ENCODE peak calls at places on chromosomes 16 and 17, in ten cellular contexts. One of them, this sample, is unnamed.

GRCh38 chr17:1162116-1162855 is 17.5 kb downstream of the ABR start:
- DNase-seq in stimulated activated CD8-positive, alpha-beta memory T cell treated with anti-CD3 and anti-CD28 coated beads, Interleukin-15, amount 100 ng/mL, for 1 hour: no peak
- DNase-seq in stimulated activated naive CD4-positive, alpha-beta T cell treated with Interleukin-2 at 50 U/mL for 16 hours: no peak
- DNase-seq in activated CD4-positive, alpha-beta T cell treated with anti-CD3 and anti-CD28 coated beads for 48 hours: no peak
- DNase-seq in stimulated activated CD4-positive, alpha-beta T cell treated with anti-CD3 and anti-CD28 coated beads, TNF-alpha, amount 100 ng/mL, for 24 hours: no peak
- DNase-seq in CD8-positive, alpha-beta memory T cell: no peak
- DNase-seq in NB4: no peak
- DNase-seq in Karpas-422: no peak
- DNase-seq in psoas muscle: no peak
- DNase-seq in effector CD4-positive, alpha-beta T cell: no peak
- DNase-seq in this sample: peak

GRCh38 chr16:70454221-70455034 is at the start of gene FCSK:
- DNase-seq in stimulated activated CD8-positive, alpha-beta memory T cell treated with anti-CD3 and anti-CD28 coated beads, Interleukin-15, amount 100 ng/mL, for 1 hour: peak
- DNase-seq in stimulated activated naive CD4-positive, alpha-beta T cell treated with Interleukin-2 at 50 U/mL for 16 hours: peak
- DNase-seq in effector CD4-positive, alpha-beta T cell: peak
- DNase-seq in NB4: peak
- DNase-seq in Karpas-422: peak
- DNase-seq in CD8-positive, alpha-beta memory T cell: peak
- DNase-seq in activated CD4-positive, alpha-beta T cell treated with anti-CD3 and anti-CD28 coated beads for 48 hours: peak
- DNase-seq in stimulated activated CD4-positive, alpha-beta T cell treated with anti-CD3 and anti-CD28 coated beads, TNF-alpha, amount 100 ng/mL, for 24 hours: peak
- DNase-seq in psoas muscle: peak
- DNase-seq in this sample: peak

GRCh38 chr16:16019488-16019887 is 70.1 kb downstream of the ABCC1 start:
- DNase-seq in stimulated activated CD4-positive, alpha-beta T cell treated with anti-CD3 and anti-CD28 coated beads, TNF-alpha, amount 100 ng/mL, for 24 hours: no peak
- DNase-seq in NB4: no peak
- DNase-seq in activated CD4-positive, alpha-beta T cell treated with anti-CD3 and anti-CD28 coated beads for 48 hours: no peak
- DNase-seq in CD8-positive, alpha-beta memory T cell: no peak
- DNase-seq in psoas muscle: no peak
- DNase-seq in effector CD4-positive, alpha-beta T cell: no peak
- DNase-seq in stimulated activated CD8-positive, alpha-beta memory T cell treated with anti-CD3 and anti-CD28 coated beads, Interleukin-15, amount 100 ng/mL, for 1 hour: no peak
- DNase-seq in Karpas-422: no peak
- DNase-seq in stimulated activated naive CD4-positive, alpha-beta T cell treated with Interleukin-2 at 50 U/mL for 16 hours: no peak
- DNase-seq in this sample: no peak

GRCh38 chr17:76233588-76234353 is 6.5 kb downstream of the RNF157 start:
- DNase-seq in stimulated activated naive CD4-positive, alpha-beta T cell treated with Interleukin-2 at 50 U/mL for 16 hours: no peak
- DNase-seq in stimulated activated CD4-positive, alpha-beta T cell treated with anti-CD3 and anti-CD28 coated beads, TNF-alpha, amount 100 ng/mL, for 24 hours: no peak
- DNase-seq in psoas muscle: no peak
- DNase-seq in stimulated activated CD8-positive, alpha-beta memory T cell treated with anti-CD3 and anti-CD28 coated beads, Interleukin-15, amount 100 ng/mL, for 1 hour: no peak
- DNase-seq in CD8-positive, alpha-beta memory T cell: no peak
- DNase-seq in activated CD4-positive, alpha-beta T cell treated with anti-CD3 and anti-CD28 coated beads for 48 hours: no peak
- DNase-seq in NB4: no peak
- DNase-seq in effector CD4-positive, alpha-beta T cell: no peak
- DNase-seq in Karpas-422: no peak
- DNase-seq in this sample: no peak

GRCh38 chr17:7894226-7894625 is 5.6 kb downstream of the CHD3 start:
- DNase-seq in NB4: no peak
- DNase-seq in Karpas-422: no peak
- DNase-seq in activated CD4-positive, alpha-beta T cell treated with anti-CD3 and anti-CD28 coated beads for 48 hours: no peak
- DNase-seq in effector CD4-positive, alpha-beta T cell: no peak
- DNase-seq in psoas muscle: no peak
- DNase-seq in stimulated activated CD8-positive, alpha-beta memory T cell treated with anti-CD3 and anti-CD28 coated beads, Interleukin-15, amount 100 ng/mL, for 1 hour: no peak
- DNase-seq in stimulated activated naive CD4-positive, alpha-beta T cell treated with Interleukin-2 at 50 U/mL for 16 hours: no peak
- DNase-seq in CD8-positive, alpha-beta memory T cell: no peak
- DNase-seq in stimulated activated CD4-positive, alpha-beta T cell treated with anti-CD3 and anti-CD28 coated beads, TNF-alpha, amount 100 ng/mL, for 24 hours: no peak
- DNase-seq in this sample: no peak

GRCh38 chr17:30600830-30601494 is 123.8 kb downstream of the GOSR1 start:
- DNase-seq in effector CD4-positive, alpha-beta T cell: no peak
- DNase-seq in CD8-positive, alpha-beta memory T cell: peak
- DNase-seq in NB4: peak
- DNase-seq in stimulated activated CD4-positive, alpha-beta T cell treated with anti-CD3 and anti-CD28 coated beads, TNF-alpha, amount 100 ng/mL, for 24 hours: no peak
- DNase-seq in activated CD4-positive, alpha-beta T cell treated with anti-CD3 and anti-CD28 coated beads for 48 hours: peak
- DNase-seq in stimulated activated CD8-positive, alpha-beta memory T cell treated with anti-CD3 and anti-CD28 coated beads, Interleukin-15, amount 100 ng/mL, for 1 hour: no peak
- DNase-seq in Karpas-422: peak
- DNase-seq in stimulated activated naive CD4-positive, alpha-beta T cell treated with Interleukin-2 at 50 U/mL for 16 hours: peak
- DNase-seq in psoas muscle: no peak
- DNase-seq in this sample: no peak

GRCh38 chr16:29811896-29812665 is at the start of gene PRRT2:
- DNase-seq in CD8-positive, alpha-beta memory T cell: peak
- DNase-seq in Karpas-422: peak
- DNase-seq in stimulated activated CD4-positive, alpha-beta T cell treated with anti-CD3 and anti-CD28 coated beads, TNF-alpha, amount 100 ng/mL, for 24 hours: no peak
- DNase-seq in stimulated activated CD8-positive, alpha-beta memory T cell treated with anti-CD3 and anti-CD28 coated beads, Interleukin-15, amount 100 ng/mL, for 1 hour: no peak
- DNase-seq in stimulated activated naive CD4-positive, alpha-beta T cell treated with Interleukin-2 at 50 U/mL for 16 hours: peak
- DNase-seq in effector CD4-positive, alpha-beta T cell: no peak
- DNase-seq in NB4: peak
- DNase-seq in activated CD4-positive, alpha-beta T cell treated with anti-CD3 and anti-CD28 coated beads for 48 hours: peak
- DNase-seq in psoas muscle: peak
- DNase-seq in this sample: peak

GRCh38 chr16:69942099-69942491 is 9.0 kb upstream of the CLEC18A start:
- DNase-seq in stimulated activated CD8-positive, alpha-beta memory T cell treated with anti-CD3 and anti-CD28 coated beads, Interleukin-15, amount 100 ng/mL, for 1 hour: no peak
- DNase-seq in stimulated activated CD4-positive, alpha-beta T cell treated with anti-CD3 and anti-CD28 coated beads, TNF-alpha, amount 100 ng/mL, for 24 hours: no peak
- DNase-seq in psoas muscle: peak
- DNase-seq in NB4: no peak
- DNase-seq in effector CD4-positive, alpha-beta T cell: no peak
- DNase-seq in Karpas-422: no peak
- DNase-seq in CD8-positive, alpha-beta memory T cell: no peak
- DNase-seq in stimulated activated naive CD4-positive, alpha-beta T cell treated with Interleukin-2 at 50 U/mL for 16 hours: no peak
- DNase-seq in activated CD4-positive, alpha-beta T cell treated with anti-CD3 and anti-CD28 coated beads for 48 hours: no peak
- DNase-seq in this sample: no peak

GRCh38 chr16:81273223-81273940 is 34.9 kb downstream of the BCO1 start:
- DNase-seq in stimulated activated CD4-positive, alpha-beta T cell treated with anti-CD3 and anti-CD28 coated beads, TNF-alpha, amount 100 ng/mL, for 24 hours: no peak
- DNase-seq in stimulated activated CD8-positive, alpha-beta memory T cell treated with anti-CD3 and anti-CD28 coated beads, Interleukin-15, amount 100 ng/mL, for 1 hour: no peak
- DNase-seq in psoas muscle: no peak
- DNase-seq in NB4: no peak
- DNase-seq in effector CD4-positive, alpha-beta T cell: no peak
- DNase-seq in Karpas-422: no peak
- DNase-seq in CD8-positive, alpha-beta memory T cell: no peak
- DNase-seq in activated CD4-positive, alpha-beta T cell treated with anti-CD3 and anti-CD28 coated beads for 48 hours: no peak
- DNase-seq in stimulated activated naive CD4-positive, alpha-beta T cell treated with Interleukin-2 at 50 U/mL for 16 hours: no peak
- DNase-seq in this sample: no peak

GRCh38 chr16:4976079-4976478 is 17.9 kb downstream of the SEC14L5 start:
- DNase-seq in CD8-positive, alpha-beta memory T cell: no peak
- DNase-seq in psoas muscle: no peak
- DNase-seq in activated CD4-positive, alpha-beta T cell treated with anti-CD3 and anti-CD28 coated beads for 48 hours: no peak
- DNase-seq in effector CD4-positive, alpha-beta T cell: no peak
- DNase-seq in Karpas-422: peak
- DNase-seq in stimulated activated CD4-positive, alpha-beta T cell treated with anti-CD3 and anti-CD28 coated beads, TNF-alpha, amount 100 ng/mL, for 24 hours: no peak
- DNase-seq in stimulated activated CD8-positive, alpha-beta memory T cell treated with anti-CD3 and anti-CD28 coated beads, Interleukin-15, amount 100 ng/mL, for 1 hour: no peak
- DNase-seq in NB4: peak
- DNase-seq in stimulated activated naive CD4-positive, alpha-beta T cell treated with Interleukin-2 at 50 U/mL for 16 hours: no peak
- DNase-seq in this sample: no peak

GRCh38 chr17:4446326-4447051 is 12.7 kb downstream of the SPNS3 start:
- DNase-seq in activated CD4-positive, alpha-beta T cell treated with anti-CD3 and anti-CD28 coated beads for 48 hours: no peak
- DNase-seq in Karpas-422: no peak
- DNase-seq in stimulated activated CD8-positive, alpha-beta memory T cell treated with anti-CD3 and anti-CD28 coated beads, Interleukin-15, amount 100 ng/mL, for 1 hour: no peak
- DNase-seq in stimulated activated naive CD4-positive, alpha-beta T cell treated with Interleukin-2 at 50 U/mL for 16 hours: no peak
- DNase-seq in NB4: no peak
- DNase-seq in CD8-positive, alpha-beta memory T cell: no peak
- DNase-seq in psoas muscle: peak
- DNase-seq in stimulated activated CD4-positive, alpha-beta T cell treated with anti-CD3 and anti-CD28 coated beads, TNF-alpha, amount 100 ng/mL, for 24 hours: no peak
- DNase-seq in effector CD4-positive, alpha-beta T cell: no peak
- DNase-seq in this sample: no peak

GRCh38 chr16:14436410-14436955 is 193.6 kb downstream of the PARN start:
- DNase-seq in Karpas-422: no peak
- DNase-seq in psoas muscle: peak
- DNase-seq in NB4: no peak
- DNase-seq in stimulated activated naive CD4-positive, alpha-beta T cell treated with Interleukin-2 at 50 U/mL for 16 hours: no peak
- DNase-seq in stimulated activated CD8-positive, alpha-beta memory T cell treated with anti-CD3 and anti-CD28 coated beads, Interleukin-15, amount 100 ng/mL, for 1 hour: no peak
- DNase-seq in CD8-positive, alpha-beta memory T cell: peak
- DNase-seq in stimulated activated CD4-positive, alpha-beta T cell treated with anti-CD3 and anti-CD28 coated beads, TNF-alpha, amount 100 ng/mL, for 24 hours: no peak
- DNase-seq in effector CD4-positive, alpha-beta T cell: no peak
- DNase-seq in activated CD4-positive, alpha-beta T cell treated with anti-CD3 and anti-CD28 coated beads for 48 hours: peak
- DNase-seq in this sample: peak

GRCh38 chr17:21161498-21162393 is 35.0 kb downstream of the DHRS7B start:
- DNase-seq in psoas muscle: no peak
- DNase-seq in stimulated activated CD4-positive, alpha-beta T cell treated with anti-CD3 and anti-CD28 coated beads, TNF-alpha, amount 100 ng/mL, for 24 hours: no peak
- DNase-seq in activated CD4-positive, alpha-beta T cell treated with anti-CD3 and anti-CD28 coated beads for 48 hours: no peak
- DNase-seq in stimulated activated naive CD4-positive, alpha-beta T cell treated with Interleukin-2 at 50 U/mL for 16 hours: no peak
- DNase-seq in CD8-positive, alpha-beta memory T cell: no peak
- DNase-seq in effector CD4-positive, alpha-beta T cell: no peak
- DNase-seq in stimulated activated CD8-positive, alpha-beta memory T cell treated with anti-CD3 and anti-CD28 coated beads, Interleukin-15, amount 100 ng/mL, for 1 hour: no peak
- DNase-seq in Karpas-422: no peak
- DNase-seq in NB4: no peak
- DNase-seq in this sample: no peak

GRCh38 chr17:69466905-69467630 is 52.6 kb downstream of the MAP2K6 start:
- DNase-seq in stimulated activated naive CD4-positive, alpha-beta T cell treated with Interleukin-2 at 50 U/mL for 16 hours: no peak
- DNase-seq in NB4: no peak
- DNase-seq in psoas muscle: no peak
- DNase-seq in stimulated activated CD8-positive, alpha-beta memory T cell treated with anti-CD3 and anti-CD28 coated beads, Interleukin-15, amount 100 ng/mL, for 1 hour: no peak
- DNase-seq in stimulated activated CD4-positive, alpha-beta T cell treated with anti-CD3 and anti-CD28 coated beads, TNF-alpha, amount 100 ng/mL, for 24 hours: no peak
- DNase-seq in activated CD4-positive, alpha-beta T cell treated with anti-CD3 and anti-CD28 coated beads for 48 hours: no peak
- DNase-seq in Karpas-422: no peak
- DNase-seq in effector CD4-positive, alpha-beta T cell: no peak
- DNase-seq in CD8-positive, alpha-beta memory T cell: no peak
- DNase-seq in this sample: no peak

This sample was measured in Right ventricle myocardium inferior.